ENCODE peak calls at places on chromosome 18, in eight cellular contexts. M is fibroblast of lung, C is hepatocyte, Q is tibial artery, A is SK-N-SH, T is ascending aorta, E is A549, O is colonic mucosa. P is an unnamed sample. For H3K4me1, the result is how much of the 10 kb centered on the place peaks cover.

GRCh38 chr18:5518899-5519371 is 24.9 kb downstream of the EPB41L3 start:
- DNase-seq in T (no peak), O (no peak), C (peak), A (no peak), E (no peak), Q (no peak), M (peak), P (no peak)

GRCh38 chr18:70058916-70059315 is 111.2 kb upstream of the CD226 start:
- DNase-seq in O (no peak), C (no peak), T (no peak), M (no peak), Q (no peak), E (no peak), A (no peak), P (no peak)

GRCh38 chr18:65568866-65569265 is 181.9 kb upstream of the CDH7 start:
- DNase-seq in E (no peak), M (no peak), T (no peak), O (no peak), Q (no peak), A (no peak), C (no peak), P (no peak)

GRCh38 chr18:13474336-13474735 is 252.0 kb downstream of the FAM210A start:
- DNase-seq in C (no peak), A (no peak), T (peak), Q (no peak), O (no peak), M (no peak), E (no peak), P (no peak)

GRCh38 chr18:41761329-41762028 is 193.6 kb upstream of the PIK3C3 start:
- DNase-seq in Q (no peak), E (peak), T (no peak), C (peak), M (peak), A (no peak), O (no peak), P (no peak)

GRCh38 chr18:79599503-79599931 is 80.1 kb upstream of the CTDP1 start:
- DNase-seq in E (peak), O (no peak), M (peak), Q (peak), A (no peak), C (no peak), T (no peak), P (no peak)

GRCh38 chr18:74796928-74797576 is 199.4 kb downstream of the ZNF407 start:
- DNase-seq in T (no peak), M (peak), Q (no peak), C (peak), O (no peak), E (no peak), A (peak), P (no peak)

GRCh38 chr18:56598422-56598821 is 40.0 kb downstream of the TXNL1 start:
- DNase-seq in M (no peak), T (no peak), Q (no peak), C (no peak), E (no peak), O (no peak), A (no peak), P (no peak)

GRCh38 chr18:25175558-25175957 is 176.4 kb downstream of the ZNF521 start:
- DNase-seq in C (no peak), Q (no peak), O (no peak), A (no peak), E (no peak), T (no peak), M (no peak), P (no peak)

GRCh38 chr18:72826736-72827135 is 41.1 kb downstream of the NETO1 start:
- DNase-seq in E (no peak), O (no peak), Q (no peak), C (no peak), M (no peak), A (peak), T (no peak), P (no peak)

GRCh38 chr18:26978812-26979341 is 113.4 kb upstream of the AQP4 start:
- DNase-seq in T (no peak), M (no peak), C (no peak), Q (no peak), A (no peak), O (no peak), E (no peak), P (no peak)

GRCh38 chr18:74598350-74599001 is 806 bp downstream of the ZNF407 start:
- DNase-seq in C (peak), Q (peak), T (peak), O (peak), A (peak), M (peak), E (peak), P (peak)

GRCh38 chr18:25675123-25675850 is 323.3 kb upstream of the ZNF521 start:
- DNase-seq in M (no peak), Q (no peak), A (no peak), C (no peak), T (no peak), O (no peak), E (no peak), P (no peak)

GRCh38 chr18:22601481-22601880 is 183.8 kb upstream of the CTAGE1 start:
- DNase-seq in E (no peak), Q (no peak), C (no peak), T (no peak), O (no peak), M (no peak), A (no peak), P (no peak)

GRCh38 chr18:46301571-46301970 is 197.4 kb downstream of the HAUS1 start:
- DNase-seq in M (no peak), O (no peak), C (no peak), T (peak), E (no peak), Q (peak), A (no peak), P (no peak)

GRCh38 chr18:35624140-35624539 is 42.6 kb downstream of the GALNT1 start:
- DNase-seq in E (no peak), C (no peak), Q (no peak), A (no peak), T (no peak), M (no peak), O (no peak), P (no peak)

GRCh38 chr18:60188943-60189342 is 183.6 kb downstream of the MC4R start:
- DNase-seq in E (no peak), A (no peak), M (no peak), Q (no peak), T (no peak), O (no peak), C (no peak), P (no peak)

GRCh38 chr18:46518438-46518837 is 138.6 kb downstream of the LOXHD1 start:
- DNase-seq in C (no peak), E (no peak), M (no peak), T (no peak), A (peak), O (no peak), Q (no peak), P (peak)

GRCh38 chr18:41955688-41956087 is 654 bp downstream of the PIK3C3 start:
- DNase-seq in O (no peak), C (no peak), A (peak), M (peak), T (no peak), E (no peak), Q (no peak), P (no peak)

GRCh38 chr18:67010916-67011315 is 407.0 kb upstream of the CDH19 start:
- DNase-seq in C (no peak), E (no peak), Q (no peak), T (no peak), M (no peak), O (no peak), A (no peak), P (no peak)

GRCh38 chr18:22977847-22978701 is 44.9 kb downstream of the RBBP8 start:
- DNase-seq in A (no peak), E (peak), M (peak), T (no peak), O (no peak), C (peak), Q (no peak), P (no peak)

GRCh38 chr18:45106331-45106774 is 425.7 kb downstream of the SETBP1 start:
- DNase-seq in A (no peak), Q (no peak), C (no peak), E (no peak), T (no peak), O (no peak), M (peak), P (no peak)
- H3K4me1 ChIP-seq in A (under half), Q (under half), C (under half), E (under half), T (under half), O (under half), M (under half), P (under half)

GRCh38 chr18:53971331-53971730 is 253.1 kb downstream of the MBD2 start:
- DNase-seq in Q (no peak), C (no peak), T (no peak), O (no peak), M (no peak), A (no peak), E (no peak), P (no peak)
- H3K4me1 ChIP-seq in Q (under half), C (under half), T (under half), O (under half), M (under half), A (under half), E (under half), P (under half)

GRCh38 chr18:7084766-7085080 is 32.9 kb downstream of the LAMA1 start:
- DNase-seq in C (no peak), O (no peak), E (no peak), T (no peak), Q (no peak), M (peak), A (no peak), P (no peak)

GRCh38 chr18:7084080-7084765 is 33.4 kb downstream of the LAMA1 start:
- DNase-seq in O (no peak), E (no peak), Q (no peak), C (peak), A (no peak), M (peak), T (no peak), P (no peak)

GRCh38 chr18:7082666-7083065 is 34.9 kb downstream of the LAMA1 start:
- DNase-seq in E (no peak), M (no peak), O (no peak), C (no peak), A (no peak), Q (no peak), T (no peak), P (no peak)

GRCh38 chr18:7079231-7079630 is 38.4 kb downstream of the LAMA1 start:
- DNase-seq in T (no peak), A (no peak), O (no peak), Q (no peak), M (no peak), C (no peak), E (no peak), P (no peak)
- H3K4me1 ChIP-seq in T (under half), A (under half), O (under half), Q (under half), M (under half), C (under half), E (under half), P (under half)

GRCh38 chr18:21306368-21306767 is 64.3 kb downstream of the GREB1L start:
- DNase-seq in E (no peak), O (no peak), M (no peak), C (no peak), A (no peak), Q (no peak), T (no peak), P (no peak)
- H3K4me1 ChIP-seq in E (under half), O (under half), M (under half), C (under half), A (under half), Q (under half), T (under half), P (under half)

GRCh38 chr18:9834551-9834950 is 51.2 kb upstream of the TXNDC2 start:
- DNase-seq in A (no peak), C (no peak), Q (no peak), M (no peak), T (no peak), O (no peak), E (no peak), P (no peak)
- H3K4me1 ChIP-seq in A (under half), C (under half), Q (under half), M (under half), T (under half), O (under half), E (under half), P (half or more)

GRCh38 chr18:51660316-51660715 is 462.8 kb upstream of the MEX3C start:
- DNase-seq in C (no peak), A (no peak), T (no peak), M (no peak), Q (no peak), O (no peak), E (no peak), P (no peak)
- H3K4me1 ChIP-seq in C (under half), A (under half), T (under half), M (under half), Q (under half), O (under half), E (under half), P (under half)

GRCh38 chr18:63181706-63182105 is 137.9 kb downstream of the BCL2 start:
- DNase-seq in Q (no peak), M (no peak), A (no peak), T (no peak), C (no peak), O (no peak), E (no peak), P (no peak)

GRCh38 chr18:63182861-63183260 is 136.7 kb downstream of the BCL2 start:
- DNase-seq in M (no peak), A (no peak), T (no peak), O (no peak), C (no peak), E (no peak), Q (no peak), P (no peak)

GRCh38 chr18:63180971-63181376 is 138.6 kb downstream of the BCL2 start:
- DNase-seq in E (no peak), M (no peak), T (no peak), C (no peak), Q (no peak), A (no peak), O (no peak), P (no peak)

GRCh38 chr18:63183263-63183662 is 136.3 kb downstream of the BCL2 start:
- DNase-seq in C (no peak), Q (no peak), M (no peak), T (no peak), O (no peak), A (no peak), E (no peak), P (no peak)

DNA sequence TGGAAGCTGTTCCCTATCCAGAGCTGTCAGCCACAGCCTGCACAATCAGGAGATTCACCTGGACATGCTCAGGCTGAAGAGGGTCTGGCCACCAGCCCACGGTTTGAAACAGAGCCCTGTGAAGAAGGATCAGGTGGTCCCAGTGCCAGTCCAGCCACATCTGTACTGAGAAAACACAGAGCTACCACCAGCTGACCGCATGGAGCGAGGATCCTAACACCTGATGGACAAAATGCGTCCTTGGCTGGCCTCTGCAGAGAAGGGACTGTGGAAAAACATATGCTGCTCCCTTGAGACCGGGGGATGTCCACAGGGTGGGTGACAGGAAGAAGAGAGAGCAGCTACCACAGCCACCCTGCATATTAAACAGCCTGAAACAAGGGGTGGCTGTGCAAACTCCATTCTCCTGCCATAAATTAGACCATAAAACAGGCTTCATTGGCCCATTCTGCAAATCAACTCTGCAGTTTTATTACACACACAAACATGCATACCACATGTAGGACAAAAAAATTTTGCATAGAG is 137.3 kb downstream of the BCL2 start:
- DNase-seq in O (peak), C (no peak), Q (no peak), M (no peak), E (no peak), T (no peak), A (no peak), P (no peak)
- H3K4me1 ChIP-seq in O (under half), C (half or more), Q (half or more), M (under half), E (under half), T (under half), A (under half), P (under half)

DNA sequence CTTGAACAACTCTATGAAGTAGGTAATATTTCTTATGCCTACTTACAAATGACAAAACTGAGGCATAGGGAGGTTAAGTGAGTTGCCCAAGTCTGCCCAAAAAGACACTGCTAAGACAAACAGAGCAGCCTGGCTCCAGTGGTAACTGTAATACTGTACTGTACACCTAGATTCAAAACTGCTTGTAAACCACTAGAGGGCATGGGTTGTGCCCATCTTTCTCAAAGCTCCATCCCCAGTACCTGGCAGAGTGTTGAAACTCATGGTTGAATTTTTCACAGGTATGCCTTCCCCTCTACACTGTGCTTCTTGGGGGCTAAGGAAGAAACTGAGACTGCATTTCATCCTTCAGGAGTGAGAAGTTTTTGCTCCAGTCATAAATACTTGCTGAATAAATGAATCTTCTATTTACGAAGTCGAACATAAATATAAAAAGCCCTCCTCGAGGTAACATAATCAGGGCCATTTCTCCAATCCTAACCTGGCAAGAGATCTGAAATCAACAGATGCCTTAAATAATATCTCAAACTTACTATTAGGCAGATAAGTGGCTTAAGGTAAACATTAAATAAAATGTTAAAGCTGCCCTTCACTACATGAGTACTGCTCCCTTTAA is 2.0 kb downstream of the PPP4R1 start:
- DNase-seq in T (no peak), A (peak), C (peak), Q (no peak), E (peak), O (peak), M (peak), P (peak)
- H3K4me1 ChIP-seq in T (under half), A (under half), C (under half), Q (half or more), E (half or more), O (under half), M (under half), P (under half)

DNA sequence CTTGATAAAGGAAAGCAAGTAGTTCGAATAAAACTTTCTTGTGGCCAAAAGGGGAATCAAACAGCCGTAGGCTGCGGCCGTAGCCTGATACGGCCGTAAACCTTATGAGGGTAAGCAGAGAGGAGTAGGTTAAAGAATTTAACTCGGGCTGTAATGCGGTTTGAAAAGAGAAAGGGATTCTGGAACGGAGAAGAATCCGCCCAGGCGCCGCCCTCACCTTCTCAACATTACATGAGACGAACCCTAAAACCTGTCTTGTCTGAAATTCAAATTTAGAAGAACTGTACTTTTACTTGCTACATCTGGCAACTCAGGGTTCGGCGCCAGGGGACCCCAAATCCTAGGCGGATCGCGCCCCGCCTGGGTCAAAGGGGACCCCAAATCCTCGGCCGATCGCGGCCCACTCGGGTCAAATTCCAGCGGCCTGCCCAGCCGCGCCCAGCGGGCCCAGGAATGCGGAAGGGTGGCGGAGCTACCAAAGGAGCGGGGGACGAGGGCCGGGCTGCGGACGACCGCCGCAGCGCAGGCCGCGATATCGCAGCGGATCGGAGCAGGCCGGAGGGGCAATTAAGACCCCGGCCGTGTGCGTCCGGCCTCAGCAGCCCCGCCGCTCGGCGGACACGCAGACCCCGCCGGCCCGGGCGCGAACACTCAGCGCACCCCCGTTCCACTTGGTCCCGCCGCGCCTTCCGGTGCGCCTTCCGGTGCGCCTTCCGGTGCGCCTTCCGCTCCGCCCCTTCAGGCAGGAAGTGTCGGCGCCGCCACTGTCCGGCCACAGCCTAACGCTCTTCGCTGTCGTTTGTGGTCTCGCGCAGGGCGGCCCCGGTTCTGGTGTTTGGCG is at the start of gene MYL12B:
- DNase-seq in E (peak), Q (peak), O (peak), A (peak), C (peak), T (peak), M (peak), P (peak)
- H3K4me1 ChIP-seq in E (under half), Q (half or more), O (under half), A (under half), C (under half), T (under half), M (under half), P (half or more)

GRCh38 chr18:24027156-24027555 is 12.6 kb downstream of the TTC39C start:
- DNase-seq in Q (peak), A (no peak), M (peak), O (no peak), E (no peak), C (no peak), T (peak), P (no peak)
- H3K4me1 ChIP-seq in Q (under half), A (under half), M (under half), O (under half), E (under half), C (under half), T (under half), P (under half)